ENCODE peak calls at places on chromosomes 16 and 17, in five cellular contexts. C, F, O, M and E are unnamed samples.

GRCh38 chr17:33438136-33438535 is 145.0 kb upstream of the ASIC2 start:
- DNase-seq in C (no peak), F (no peak), O (no peak), M (no peak), E (no peak)

GRCh38 chr16:28873543-28874201 is 4.6 kb upstream of the ATP2A1 start:
- DNase-seq in C (no peak), F (peak; percentile 78), O (peak; percentile 64), M (no peak), E (peak; percentile 56)

GRCh38 chr17:12909046-12909445 is 108.8 kb downstream of the ELAC2 start:
- DNase-seq in C (no peak), F (no peak), O (no peak), M (no peak), E (no peak)

GRCh38 chr17:73165616-73166404 is 1.0 kb downstream of the SSTR2 start:
- DNase-seq in C (no peak), F (no peak), O (peak; percentile 35), M (no peak), E (no peak)

GRCh38 chr17:75030161-75030560 is 16.6 kb downstream of the ATP5PD start:
- DNase-seq in C (no peak), F (no peak), O (no peak), M (no peak), E (peak; percentile 69)

GRCh38 chr17:21058098-21058893 is 15.5 kb upstream of the USP22 start:
- DNase-seq in C (no peak), F (no peak), O (peak; percentile 24), M (no peak), E (no peak)

GRCh38 chr17:75260679-75261335 is 599 bp downstream of the GGA3 start:
- DNase-seq in C (no peak), F (peak; percentile 65), O (peak; percentile 28), M (no peak), E (no peak)

GRCh38 chr16:68695575-68695974 is 41.5 kb upstream of the CDH1 start:
- DNase-seq in C (no peak), F (no peak), O (no peak), M (no peak), E (no peak)

GRCh38 chr16:9647981-9648701 is 534.1 kb downstream of the GRIN2A start:
- DNase-seq in C (peak; percentile 8), F (no peak), O (peak; percentile 27), M (no peak), E (peak; percentile 18)